ENCODE peak calls at places on chromosomes 16 and 17, in seven cellular contexts. W is heart right ventricle; F is adrenal gland; U is activated CD4-positive, CD25-positive, alpha-beta regulatory T cell; T is fibroblast of mammary gland; I is stimulated activated CD8-positive, alpha-beta memory T cell treated with anti-CD3 and anti-CD28 coated beads, Interleukin-2, amount 100 ng/mL, for 48 hours; Y is lung. N is an unnamed sample.

GRCh38 chr17:79023886-79024771 is at the start of gene C1QTNF1:
- DNase-seq in U (no peak), Y (no peak), I (no peak), T (peak), W (peak), F (peak), N (peak)

GRCh38 chr17:63516910-63517824 is 6.0 kb upstream of the KCNH6 start:
- DNase-seq in T (peak), F (no peak), Y (no peak), U (no peak), I (peak), W (no peak), N (no peak)

GRCh38 chr16:58301052-58301451 is 6.2 kb upstream of the PRSS54 start:
- DNase-seq in T (no peak), W (no peak), F (no peak), I (no peak), Y (no peak), U (no peak), N (no peak)

GRCh38 chr16:82105107-82105506 is 64.9 kb downstream of the MPHOSPH6 start:
- DNase-seq in I (no peak), T (no peak), Y (no peak), U (no peak), F (no peak), W (no peak), N (no peak)

GRCh38 chr16:57152096-57153093 is 33.4 kb downstream of the PSME3IP1 start:
- DNase-seq in W (no peak), I (no peak), Y (no peak), F (no peak), T (no peak), U (no peak), N (no peak)

GRCh38 chr16:28597692-28598261 is 927 bp upstream of the SULT1A2 start:
- DNase-seq in Y (peak), F (no peak), W (no peak), I (no peak), U (no peak), T (no peak), N (no peak)

GRCh38 chr16:1014771-1015495 is 33.4 kb downstream of the SOX8 start:
- DNase-seq in Y (no peak), T (no peak), F (no peak), W (peak), U (no peak), I (no peak), N (no peak)

GRCh38 chr17:22695228-22695619 is 1002.9 kb downstream of the KCNJ18 start:
- DNase-seq in T (no peak), Y (peak), F (no peak), I (no peak), U (no peak), W (no peak), N (peak)

GRCh38 chr17:59666235-59666634 is 41.0 kb downstream of the PTRH2 start:
- DNase-seq in T (peak), F (no peak), I (no peak), U (no peak), W (no peak), Y (no peak), N (no peak)

GRCh38 chr17:17819561-17819995 is 17.2 kb downstream of the SREBF1 start:
- DNase-seq in I (peak), F (peak), U (peak), W (peak), Y (peak), T (peak), N (peak)

GRCh38 chr16:11955713-11956123 is 9.3 kb upstream of the TNFRSF17 start:
- DNase-seq in W (no peak), F (no peak), U (no peak), I (no peak), Y (no peak), T (peak), N (no peak)

GRCh38 chr16:59905131-59905530 is 1171.0 kb upstream of the GOT2 start:
- DNase-seq in U (no peak), I (no peak), T (no peak), W (no peak), F (no peak), Y (no peak), N (no peak)

GRCh38 chr17:42001729-42002128 is 15.5 kb downstream of the DNAJC7 start:
- DNase-seq in W (no peak), I (no peak), F (no peak), U (no peak), T (no peak), Y (no peak), N (no peak)

GRCh38 chr16:55039511-55039910 is 108.8 kb downstream of the IRX5 start:
- DNase-seq in F (no peak), Y (no peak), U (no peak), I (no peak), T (no peak), W (no peak), N (no peak)

GRCh38 chr16:10878328-10878643 is 1.3 kb downstream of the CIITA start:
- DNase-seq in F (no peak), W (no peak), Y (no peak), U (no peak), I (no peak), T (no peak), N (no peak)

GRCh38 chr16:70703041-70703834 is 17.4 kb upstream of the MTSS2 start:
- DNase-seq in F (peak), I (no peak), T (peak), W (peak), Y (no peak), U (no peak), N (no peak)

GRCh38 chr16:85259115-85259830 is 147.0 kb upstream of the CIBAR2 start:
- DNase-seq in T (no peak), I (no peak), F (no peak), W (no peak), Y (no peak), U (no peak), N (no peak)

GRCh38 chr16:25692734-25693508 is 1.2 kb downstream of the HS3ST4 start:
- DNase-seq in U (no peak), T (no peak), F (no peak), W (no peak), I (no peak), Y (no peak), N (no peak)

GRCh38 chr17:5399767-5400166 is 19.7 kb downstream of the NUP88 start:
- DNase-seq in F (no peak), U (no peak), T (no peak), W (no peak), Y (no peak), I (no peak), N (no peak)

GRCh38 chr17:14737984-14738651 is 437.2 kb downstream of the HS3ST3B1 start:
- DNase-seq in Y (peak), W (peak), F (peak), T (peak), I (no peak), U (no peak), N (peak)

GRCh38 chr17:57706761-57707160 is 38.3 kb downstream of the CCDC182 start:
- DNase-seq in U (no peak), F (no peak), I (no peak), W (no peak), T (no peak), Y (peak), N (no peak)

GRCh38 chr17:74502866-74503265 is 28.4 kb downstream of the CD300LB start:
- DNase-seq in Y (no peak), W (no peak), T (peak), I (no peak), U (no peak), F (no peak), N (no peak)

GRCh38 chr17:13995856-13996635 is 73.3 kb upstream of the COX10 start:
- DNase-seq in W (no peak), I (no peak), T (no peak), U (no peak), Y (no peak), F (no peak), N (no peak)

N was measured in pancreas.